ENCODE peak calls at places on chromosomes 4 and X, in eight cellular contexts. G, J, H, Y, K, A, W and V are unnamed samples.

GRCh38 chrX:46575991-46576392 is 2.4 kb downstream of the CHST7 start:
- DNase-seq in G (peak; percentile 49), J (no peak), H (peak; percentile 40), Y (no peak), K (no peak), A (no peak), W (peak; percentile 40), V (no peak)

GRCh38 chr4:1285790-1286553 is 3.7 kb upstream of the MAEA start:
- DNase-seq in G (no peak), J (no peak), H (no peak), Y (no peak), K (no peak), A (no peak), W (peak; percentile 9), V (no peak)

GRCh38 chr4:174714393-174715211 is 114.4 kb downstream of the GLRA3 start:
- DNase-seq in G (peak; percentile 17), J (peak; percentile 53), H (peak; percentile 31), Y (peak; percentile 22), K (no peak), A (peak; percentile 3), W (peak; percentile 7), V (peak; percentile 57)

GRCh38 chr4:150176559-150176958 is 98.3 kb downstream of the DCLK2 start:
- DNase-seq in G (no peak), J (peak; percentile 22), H (peak; percentile 87), Y (peak; percentile 85), K (no peak), A (peak; percentile 10), W (peak; percentile 55), V (peak; percentile 49)

GRCh38 chrX:43958529-43958928 is 14.7 kb downstream of the NDP start:
- DNase-seq in G (peak; percentile 11), J (peak; percentile 68), H (peak; percentile 77), Y (peak; percentile 74), K (no peak), A (peak; percentile 34), W (peak; percentile 83), V (peak; percentile 54)

GRCh38 chrX:68647156-68647957 is at the start of gene STARD8:
- DNase-seq in G (peak; percentile 12), J (peak; percentile 49), H (peak; percentile 61), Y (peak; percentile 41), K (no peak), A (no peak), W (peak; percentile 45), V (peak; percentile 15)

GRCh38 chr4:152989554-152989970 is 53.4 kb downstream of the FHDC1 start:
- DNase-seq in G (no peak), J (no peak), H (no peak), Y (no peak), K (no peak), A (no peak), W (no peak), V (no peak)

GRCh38 chr4:79882806-79883205 is 190.2 kb downstream of the ANTXR2 start:
- DNase-seq in G (no peak), J (no peak), H (peak; percentile 54), Y (peak; percentile 52), K (no peak), A (no peak), W (no peak), V (no peak)

GRCh38 chr4:110681381-110681780 is 58.5 kb upstream of the PITX2 start:
- DNase-seq in G (no peak), J (no peak), H (no peak), Y (no peak), K (no peak), A (no peak), W (no peak), V (no peak)

GRCh38 chr4:106315476-106315967 is 487 bp downstream of the TBCK start:
- DNase-seq in G (no peak), J (no peak), H (peak; percentile 47), Y (peak; percentile 23), K (peak; percentile 59), A (no peak), W (peak; percentile 34), V (peak; percentile 69)

GRCh38 chr4:27198246-27198645 is 337.6 kb downstream of the STIM2 start:
- DNase-seq in G (no peak), J (peak; percentile 13), H (no peak), Y (no peak), K (no peak), A (no peak), W (no peak), V (no peak)

GRCh38 chr4:177461606-177462005 is 19.4 kb upstream of the AGA start:
- DNase-seq in G (no peak), J (peak; percentile 61), H (peak; percentile 75), Y (peak; percentile 63), K (no peak), A (no peak), W (no peak), V (no peak)

GRCh38 chrX:8075606-8076005 is 95.5 kb downstream of the VCX2 start:
- DNase-seq in G (no peak), J (no peak), H (peak; percentile 78), Y (peak; percentile 77), K (no peak), A (no peak), W (no peak), V (no peak)

GRCh38 chr4:102500371-102501175 is 586 bp upstream of the NFKB1 start:
- DNase-seq in G (peak; percentile 36), J (peak; percentile 51), H (peak; percentile 62), Y (peak; percentile 49), K (peak; percentile 79), A (no peak), W (peak; percentile 61), V (peak; percentile 39)

GRCh38 chr4:111813565-111814140 is 331.6 kb upstream of the FAM241A start:
- DNase-seq in G (no peak), J (peak; percentile 34), H (no peak), Y (no peak), K (no peak), A (no peak), W (no peak), V (no peak)

GRCh38 chr4:123943976-123944375 is 547.4 kb downstream of the SPRY1 start:
- DNase-seq in G (no peak), J (no peak), H (no peak), Y (no peak), K (no peak), A (no peak), W (no peak), V (no peak)

GRCh38 chr4:151565583-151565982 is 156.6 kb downstream of the FHIP1A start:
- DNase-seq in G (no peak), J (no peak), H (no peak), Y (no peak), K (no peak), A (no peak), W (no peak), V (no peak)

GRCh38 chr4:62232755-62233280 is 1032.7 kb downstream of the ADGRL3 start:
- DNase-seq in G (no peak), J (peak; percentile 21), H (no peak), Y (no peak), K (no peak), A (no peak), W (no peak), V (no peak)

GRCh38 chr4:180456928-180457327 is 1786.3 kb upstream of the TENM3 start:
- DNase-seq in G (no peak), J (no peak), H (no peak), Y (no peak), K (no peak), A (no peak), W (no peak), V (no peak)
- TF ChIP-seq CTCF in G (no peak), J (no peak), H (no peak), Y (no peak), K (no peak), A (peak; percentile 27), W (no peak), V (no peak)

DNA sequence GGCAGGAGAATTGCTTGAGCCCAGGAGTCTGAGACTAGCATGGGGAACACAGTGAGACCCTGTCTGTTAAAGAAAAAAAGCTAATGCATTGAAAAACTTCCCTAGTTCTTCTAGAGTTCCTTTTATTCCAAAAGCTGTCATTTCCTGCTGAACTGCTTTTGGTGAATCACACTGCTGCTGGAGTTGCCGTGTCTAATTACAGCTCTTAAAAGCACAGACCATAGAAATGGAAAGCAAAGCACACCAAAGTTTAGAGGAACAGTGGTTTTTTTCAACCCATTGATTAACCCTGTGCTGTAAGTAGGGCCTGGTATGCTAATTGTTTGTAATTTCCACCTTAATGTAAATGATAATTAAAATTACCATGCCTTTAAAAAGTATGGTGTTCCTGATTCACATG is 52.4 kb downstream of the SEPTIN11 start:
- DNase-seq in G (no peak), J (peak; percentile 30), H (peak; percentile 82), Y (peak; percentile 80), K (no peak), A (no peak), W (peak; percentile 79), V (peak; percentile 30)
- H3K27ac ChIP-seq in G (no peak overlapping the region), J (peak overlapping the region; percentile 52), H (peak overlapping the region; percentile 57), Y (peak overlapping the region; percentile 78), K (no peak overlapping the region), A (peak overlapping the region; percentile 69), W (peak overlapping the region; percentile 87), V (no peak overlapping the region)

DNA sequence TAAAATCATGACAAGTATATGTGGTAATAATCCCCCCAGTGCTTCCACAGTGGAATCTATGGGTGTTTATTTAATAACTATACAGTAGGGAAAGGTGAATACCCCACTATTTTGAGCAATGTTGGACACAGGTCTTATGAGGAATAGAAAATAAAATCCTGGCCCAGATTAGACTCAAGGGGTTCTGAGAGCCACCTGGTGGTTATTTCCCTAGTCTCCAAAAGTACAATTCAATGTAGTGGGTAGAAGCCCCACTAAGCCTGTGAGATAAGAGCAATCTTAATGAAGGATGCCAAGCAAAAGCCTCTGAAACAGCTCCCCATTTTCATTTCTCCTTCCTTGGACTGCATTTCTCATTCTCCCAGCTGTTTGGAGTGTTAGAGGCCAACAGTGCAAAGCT is 328.2 kb upstream of the NR3C2 start:
- DNase-seq in G (no peak), J (no peak), H (no peak), Y (no peak), K (no peak), A (no peak), W (no peak), V (no peak)
- TF ChIP-seq CTCF in G (no peak), J (no peak), H (no peak), Y (no peak), K (no peak), A (no peak), W (no peak), V (no peak)

GRCh38 chrX:77451041-77451440 is 3.9 kb downstream of the FGF16 start:
- DNase-seq in G (no peak), J (no peak), H (peak; percentile 73), Y (peak; percentile 64), K (no peak), A (no peak), W (peak; percentile 52), V (no peak)
- H3K27ac ChIP-seq in G (no peak overlapping the region), J (peak overlapping the region; percentile 18), H (no peak overlapping the region), Y (peak overlapping the region; percentile 21), K (no peak overlapping the region), A (no peak overlapping the region), W (no peak overlapping the region), V (no peak overlapping the region)